ENCODE peak calls at places on chromosomes 12 and 14, in ten cellular contexts. E, M, I, L, A, X, R, C, V and H are unnamed samples. For H3K27me3, the result is how much of the 10 kb centered on the place peaks cover.

GRCh38 chr12:102753802-102754201 is 163.2 kb downstream of the PAH start:
- DNase-seq in V (no peak), E (no peak), I (no peak), A (no peak), L (no peak), M (no peak), X (no peak), R (no peak), C (peak), H (no peak)

GRCh38 chr14:89365071-89365801 is 51.8 kb downstream of the FOXN3 start:
- DNase-seq in C (no peak), M (no peak), X (no peak), R (peak), A (no peak), E (no peak), V (no peak), I (no peak), L (peak), H (no peak)

GRCh38 chr14:101471723-101472517 is 89.4 kb upstream of the DIO3 start:
- DNase-seq in C (no peak), E (no peak), A (no peak), X (no peak), R (no peak), V (no peak), L (no peak), I (no peak), M (peak), H (no peak)

GRCh38 chr12:72901685-72902084 is 629.5 kb downstream of the TRHDE start:
- DNase-seq in L (no peak), I (no peak), M (no peak), X (no peak), C (no peak), A (no peak), V (no peak), R (no peak), E (no peak), H (no peak)

GRCh38 chr12:6950944-6951540 is at the start of gene PTPN6:
- DNase-seq in A (no peak), E (no peak), L (peak), R (no peak), I (no peak), V (no peak), X (no peak), M (peak), C (no peak), H (no peak)

GRCh38 chr14:86038401-86038985 is 508.5 kb downstream of the FLRT2 start:
- DNase-seq in V (peak), I (peak), L (peak), A (no peak), X (no peak), R (peak), M (no peak), E (peak), C (peak), H (peak)

GRCh38 chr14:95361373-95362179 is 41.9 kb upstream of the CLMN start:
- DNase-seq in R (peak), L (no peak), A (no peak), X (peak), I (no peak), C (peak), M (no peak), V (no peak), E (no peak), H (peak)

GRCh38 chr12:63915105-63915830 is 70.8 kb downstream of the SRGAP1 start:
- DNase-seq in C (peak), A (no peak), I (peak), V (no peak), M (no peak), E (no peak), L (no peak), R (no peak), X (no peak), H (peak)

GRCh38 chr12:43758247-43758727 is 303 bp downstream of the PUS7L start:
- DNase-seq in L (no peak), E (no peak), I (peak), R (no peak), V (peak), C (peak), M (no peak), X (peak), A (no peak), H (peak)

GRCh38 chr12:20946732-20947131 is 136.2 kb downstream of the SLCO1B3 start:
- DNase-seq in V (no peak), L (no peak), C (peak), M (no peak), I (peak), E (peak), A (no peak), R (no peak), X (no peak), H (peak)

DNA sequence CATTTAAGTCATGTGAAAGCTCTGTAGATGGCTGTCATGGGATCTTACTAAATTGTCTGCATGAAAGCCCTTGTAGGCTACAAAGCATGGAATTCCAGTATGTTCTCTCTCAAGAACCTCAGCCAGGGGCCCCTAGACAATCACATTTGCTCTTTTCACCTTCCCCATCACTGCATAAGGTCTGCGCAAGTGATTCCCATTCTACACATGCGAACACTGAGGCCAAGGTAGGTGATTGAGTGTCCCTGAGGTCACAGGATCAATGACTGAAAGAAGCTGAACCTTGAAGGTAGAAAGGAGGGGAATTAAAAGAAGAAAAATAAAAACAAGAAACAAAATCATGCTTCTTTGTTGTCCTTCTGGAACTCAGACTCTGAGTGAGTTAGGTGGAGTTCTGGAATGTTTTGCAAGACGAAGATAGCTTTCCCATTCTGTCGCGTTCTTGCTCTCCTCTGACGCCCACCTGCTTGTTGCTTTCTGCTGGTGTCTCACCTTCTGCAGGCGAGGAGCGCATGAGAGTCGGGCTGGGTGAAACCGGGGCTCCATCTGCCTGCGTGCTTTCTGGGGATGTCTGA is 79.9 kb downstream of the SPRING1 start:
- DNase-seq in X (no peak), A (no peak), E (no peak), C (no peak), M (no peak), L (no peak), R (no peak), I (no peak), V (no peak), H (no peak)
- H3K4me3 ChIP-seq in X (peak), A (no peak), E (peak), C (peak), M (peak), L (no peak), R (peak), I (peak), V (no peak), H (no peak)

GRCh38 chr14:77126461-77126990 is 15.1 kb downstream of the ZDHHC22 start:
- DNase-seq in R (no peak), X (no peak), E (no peak), V (no peak), C (no peak), I (no peak), M (peak), L (no peak), A (no peak), H (no peak)
- H3K27me3 ChIP-seq in R (under half), X (under half), E (under half), V (under half), C (under half), I (under half), M (under half), L (under half), A (under half), H (under half)

GRCh38 chr14:105411985-105412767 is 7.5 kb upstream of the MTA1 start:
- DNase-seq in L (no peak), C (no peak), E (no peak), I (no peak), A (no peak), M (no peak), X (no peak), V (no peak), R (no peak), H (no peak)
- H3K4me3 ChIP-seq in L (no peak), C (no peak), E (no peak), I (no peak), A (no peak), M (peak), X (no peak), V (no peak), R (no peak), H (no peak)

DNA sequence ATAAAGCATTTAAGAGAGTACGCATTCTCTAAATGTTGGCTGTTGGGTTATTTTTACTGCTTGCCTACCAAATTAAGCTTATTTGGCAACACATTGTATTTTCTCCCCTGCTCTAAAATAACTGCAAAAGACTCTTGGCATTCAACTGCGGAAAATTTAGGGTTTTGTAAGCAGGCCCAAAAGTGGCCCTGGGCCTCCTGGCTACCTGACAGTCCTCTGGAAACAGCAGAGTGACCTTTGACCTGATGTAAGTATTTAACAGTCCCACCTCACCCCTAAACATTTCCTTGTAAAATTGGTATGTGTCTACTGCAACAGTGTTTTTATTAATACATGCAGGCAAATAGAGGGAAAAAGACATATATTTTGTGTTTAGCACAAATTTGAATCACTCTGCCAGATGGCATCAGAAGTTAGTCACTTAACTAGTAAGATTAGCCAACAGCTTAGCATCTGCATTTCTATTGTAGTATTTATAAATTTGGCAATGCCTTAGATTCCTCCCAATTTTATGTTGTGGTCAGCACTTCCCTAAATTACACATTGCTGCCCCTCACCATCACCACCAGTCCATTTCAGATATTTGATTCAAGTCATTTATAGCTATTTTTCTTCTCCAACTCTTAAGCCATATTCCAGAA is 11.2 kb downstream of the LLPH start:
- DNase-seq in I (no peak), R (no peak), M (no peak), A (no peak), X (no peak), E (no peak), C (peak), V (no peak), L (no peak), H (no peak)
- H3K27me3 ChIP-seq in I (under half), R (under half), M (under half), A (under half), X (under half), E (under half), C (under half), V (under half), L (under half), H (under half)

GRCh38 chr12:51822956-51823355 is 25.6 kb downstream of the FIGNL2 start:
- DNase-seq in A (no peak), X (no peak), L (no peak), C (no peak), I (no peak), V (no peak), M (no peak), R (no peak), E (no peak), H (no peak)

GRCh38 chr12:51821423-51822260 is 26.9 kb downstream of the FIGNL2 start:
- DNase-seq in M (no peak), L (peak), C (peak), X (no peak), A (no peak), E (no peak), R (no peak), V (no peak), I (no peak), H (no peak)

GRCh38 chr12:51819851-51820720 is 28.4 kb downstream of the FIGNL2 start:
- DNase-seq in V (no peak), C (peak), I (no peak), R (no peak), X (peak), M (no peak), E (no peak), L (no peak), A (no peak), H (peak)

GRCh38 chr12:51822261-51822616 is 26.3 kb downstream of the FIGNL2 start:
- DNase-seq in E (no peak), C (no peak), X (no peak), A (no peak), V (no peak), L (no peak), R (no peak), I (no peak), M (no peak), H (no peak)

DNA sequence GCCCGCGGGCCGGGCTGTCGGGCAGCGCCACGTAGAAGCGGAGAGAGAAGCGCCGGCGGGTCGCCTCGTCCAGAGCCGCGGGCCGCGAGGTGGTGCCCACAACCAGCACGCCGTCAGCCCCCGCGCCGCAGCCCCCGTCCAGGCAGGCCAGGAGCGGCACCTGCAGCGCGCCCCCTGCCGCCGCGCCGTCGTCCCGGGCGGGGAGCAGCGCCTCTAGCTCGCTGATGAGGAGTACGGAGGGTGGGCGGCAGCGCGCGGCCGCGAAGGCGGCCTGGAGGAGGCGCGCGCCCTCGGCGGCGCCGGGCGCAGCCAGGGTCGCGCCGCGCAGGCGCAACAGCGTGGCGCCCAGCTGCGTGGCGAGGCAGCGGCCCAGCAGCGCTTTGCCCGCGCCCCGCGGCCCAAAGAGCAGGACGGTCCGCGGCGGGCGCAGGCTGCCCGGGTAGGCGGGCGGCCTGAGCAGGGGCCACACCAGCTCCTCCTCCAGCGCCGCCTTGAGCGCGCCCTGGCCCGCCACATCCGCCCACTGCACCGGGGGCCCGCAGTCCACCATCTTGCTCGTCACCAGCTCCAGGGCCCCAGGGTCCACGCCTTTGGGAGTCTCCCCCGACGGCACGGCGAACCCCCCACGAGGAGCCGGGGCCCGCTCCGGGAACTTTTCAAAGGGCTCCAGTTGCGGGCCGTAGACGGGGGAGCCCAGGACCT is 27.6 kb downstream of the FIGNL2 start:
- DNase-seq in M (no peak), C (peak), A (peak), E (peak), V (peak), L (peak), X (peak), I (no peak), R (peak), H (peak)
- H3K4me3 ChIP-seq in M (peak), C (peak), A (peak), E (peak), V (peak), L (peak), X (peak), I (peak), R (peak), H (peak)